ENCODE peak calls at places on chromosomes 6 and 20, in six cellular contexts. H is effector memory CD4-positive, alpha-beta T cell; V is psoas muscle; L is HCT116; O is body of pancreas; S is H9. D is an unnamed sample.
A peak's percentile ranks its signal among the peaks of the same experiment; 100 is the strongest.

GRCh38 chr20:19524691-19525090 is 233.4 kb upstream of the RIN2 start:
- DNase-seq in H (no peak), L (no peak), S (no peak), O (no peak), V (no peak), D (no peak)

GRCh38 chr6:140415266-140415665 is 1040.8 kb upstream of the CITED2 start:
- DNase-seq in L (no peak), O (no peak), S (peak; percentile 30), V (no peak), H (no peak), D (no peak)

GRCh38 chr6:84410377-84410776 is 182.9 kb upstream of the CEP162 start:
- DNase-seq in L (no peak), V (no peak), S (no peak), H (no peak), O (no peak), D (no peak)

GRCh38 chr20:37567331-37567665 is 39.6 kb upstream of the BLCAP start:
- DNase-seq in O (no peak), L (no peak), V (no peak), H (no peak), S (no peak), D (no peak)

GRCh38 chr20:61047515-61047914 is 204.5 kb upstream of the CDH4 start:
- DNase-seq in V (no peak), H (no peak), L (no peak), O (no peak), S (no peak), D (no peak)

GRCh38 chr20:63448050-63448449 is 24.4 kb downstream of the KCNQ2 start:
- DNase-seq in H (no peak), V (no peak), L (no peak), O (no peak), S (no peak), D (no peak)

GRCh38 chr20:24149881-24150307 is 161.3 kb upstream of the GGTLC1 start:
- DNase-seq in S (peak; percentile 80), V (no peak), O (peak; percentile 34), H (no peak), L (no peak), D (no peak)

GRCh38 chr6:11202513-11203305 is 29.8 kb downstream of the NEDD9 start:
- DNase-seq in O (peak; percentile 53), V (no peak), L (no peak), S (peak; percentile 59), H (no peak), D (no peak)

GRCh38 chr6:145670306-145670705 is 65.0 kb downstream of the EPM2A start:
- DNase-seq in S (no peak), H (no peak), O (no peak), L (no peak), V (no peak), D (no peak)

GRCh38 chr20:32509639-32510066 is 75.5 kb downstream of the NOL4L start:
- DNase-seq in O (peak; percentile 11), V (no peak), H (peak; percentile 53), S (peak; percentile 26), L (no peak), D (peak; percentile 59)

GRCh38 chr6:29504961-29505360 is 17.2 kb upstream of the MAS1L start:
- DNase-seq in V (no peak), L (no peak), S (no peak), O (peak; percentile 27), H (no peak), D (no peak)

GRCh38 chr6:92777146-92777740 is 642.1 kb downstream of the EPHA7 start:
- DNase-seq in L (no peak), O (no peak), S (no peak), V (no peak), H (no peak), D (no peak)

GRCh38 chr6:89678531-89678930 is 40.0 kb upstream of the LYRM2 start:
- DNase-seq in V (no peak), H (no peak), O (no peak), S (no peak), L (no peak), D (no peak)

GRCh38 chr6:123338394-123338793 is 298.4 kb downstream of the TRDN start:
- DNase-seq in H (no peak), L (no peak), S (no peak), O (no peak), V (peak; percentile 53), D (no peak)

GRCh38 chr6:134247271-134247833 is 70.6 kb downstream of the SGK1 start:
- DNase-seq in L (no peak), V (no peak), S (no peak), H (peak; percentile 70), O (peak; percentile 34), D (peak; percentile 67)

GRCh38 chr20:20547876-20548266 is 164.6 kb downstream of the RALGAPA2 start:
- DNase-seq in O (no peak), S (no peak), H (no peak), L (no peak), V (no peak), D (no peak)

GRCh38 chr20:1800777-1801176 is 94.4 kb upstream of the SIRPA start:
- DNase-seq in H (no peak), L (no peak), O (no peak), S (no peak), V (no peak), D (no peak)

GRCh38 chr6:50837589-50838445 is 19.1 kb downstream of the TFAP2B start:
- DNase-seq in S (no peak), V (no peak), O (no peak), L (no peak), H (no peak), D (no peak)

GRCh38 chr6:106511274-106512047 is 117.8 kb downstream of the RTN4IP1 start:
- DNase-seq in O (peak; percentile 42), V (peak; percentile 59), H (peak; percentile 23), S (peak; percentile 58), L (no peak), D (peak; percentile 32)

GRCh38 chr6:6515691-6516607 is 72.6 kb upstream of the LY86 start:
- DNase-seq in S (no peak), L (no peak), O (no peak), V (no peak), H (no peak), D (no peak)

GRCh38 chr20:61965606-61966491 is 99.8 kb downstream of the TAF4 start:
- DNase-seq in S (peak; percentile 71), V (no peak), H (no peak), L (no peak), O (no peak), D (no peak)

GRCh38 chr6:135251964-135252429 is 70.9 kb downstream of the MYB start:
- DNase-seq in O (no peak), S (no peak), H (no peak), L (no peak), V (no peak), D (no peak)

GRCh38 chr20:36052117-36052513 is 83.7 kb downstream of the CNBD2 start:
- DNase-seq in O (no peak), V (no peak), H (no peak), S (no peak), L (no peak), D (no peak)

GRCh38 chr6:23179994-23180393 is 610.6 kb downstream of the HDGFL1 start:
- DNase-seq in O (no peak), S (no peak), L (no peak), V (no peak), H (no peak), D (no peak)

GRCh38 chr6:52116605-52116948 is 29.2 kb upstream of the PKHD1 start:
- DNase-seq in L (no peak), H (no peak), O (no peak), V (no peak), S (no peak), D (no peak)

GRCh38 chr6:155324172-155324571 is 9.9 kb upstream of the TFB1M start:
- DNase-seq in H (no peak), S (no peak), V (no peak), O (no peak), L (no peak), D (no peak)

GRCh38 chr6:157229219-157229607 is 94.1 kb downstream of the TMEM242 start:
- DNase-seq in O (no peak), H (no peak), S (no peak), L (no peak), V (no peak), D (no peak)

GRCh38 chr20:58097943-58098342 is 130.5 kb downstream of the ANKRD60 start:
- DNase-seq in L (no peak), H (no peak), V (no peak), S (no peak), O (no peak), D (no peak)
- H3K9me3 ChIP-seq in L (no peaks in the 10 kb centered on the region), H (no peaks in the 10 kb centered on the region), V (no peaks in the 10 kb centered on the region), S (no peaks in the 10 kb centered on the region), O (no peaks in the 10 kb centered on the region), D (no peaks in the 10 kb centered on the region)

DNA sequence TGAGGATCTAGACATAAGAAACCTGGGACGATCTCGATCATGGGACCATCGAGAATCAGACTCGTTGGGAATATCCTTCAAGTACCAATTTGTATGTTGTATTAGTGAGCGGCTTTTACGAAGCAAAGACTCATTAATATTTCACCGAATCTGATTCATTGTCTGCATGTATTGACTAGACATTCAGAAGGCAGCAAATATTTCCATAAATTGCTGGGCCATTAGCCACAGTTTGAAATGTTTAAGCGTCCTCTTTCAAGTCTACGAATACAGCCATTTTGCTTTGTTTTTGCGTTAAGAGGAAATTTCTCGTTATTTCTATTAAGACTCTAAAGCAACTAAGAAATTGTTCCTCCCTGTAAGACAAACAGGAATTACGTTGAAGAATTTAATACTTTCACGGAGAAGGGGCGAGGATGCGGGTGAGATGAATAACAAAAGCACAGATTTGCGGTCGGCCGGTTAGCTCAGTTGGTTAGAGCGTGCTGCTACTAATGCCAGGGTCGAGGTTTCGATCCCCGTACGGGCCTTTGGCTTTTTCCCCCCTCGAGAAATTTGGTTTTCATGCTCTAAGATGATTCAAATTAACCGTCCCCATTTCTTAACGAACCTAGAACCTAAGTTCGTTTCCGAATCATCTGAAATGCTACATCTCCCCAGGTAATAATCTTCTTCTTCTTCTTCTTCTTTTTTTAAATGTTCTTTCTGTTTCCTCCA is 18.5 kb downstream of the POM121L2 start:
- DNase-seq in V (no peak), H (no peak), L (peak; percentile 18), O (no peak), S (peak; percentile 60), D (no peak)
- H3K9me3 ChIP-seq in V (no peaks in the 10 kb centered on the region), H (peaks cover 5% of the 10 kb centered on the region), L (no peaks in the 10 kb centered on the region), O (no peaks in the 10 kb centered on the region), S (no peaks in the 10 kb centered on the region), D (peaks cover 29% of the 10 kb centered on the region)

GRCh38 chr6:132174919-132175318 is 223.7 kb upstream of the CCN2 start:
- DNase-seq in V (no peak), H (no peak), S (no peak), L (no peak), O (no peak), D (no peak)

GRCh38 chr6:132179955-132180354 is 221.3 kb downstream of the MOXD1 start:
- DNase-seq in V (no peak), S (no peak), O (no peak), L (no peak), H (no peak), D (no peak)
- H3K9me3 ChIP-seq in V (no peaks in the 10 kb centered on the region), S (no peaks in the 10 kb centered on the region), O (no peaks in the 10 kb centered on the region), L (no peaks in the 10 kb centered on the region), H (peaks cover under 1% of the 10 kb centered on the region), D (no peaks in the 10 kb centered on the region)

DNA sequence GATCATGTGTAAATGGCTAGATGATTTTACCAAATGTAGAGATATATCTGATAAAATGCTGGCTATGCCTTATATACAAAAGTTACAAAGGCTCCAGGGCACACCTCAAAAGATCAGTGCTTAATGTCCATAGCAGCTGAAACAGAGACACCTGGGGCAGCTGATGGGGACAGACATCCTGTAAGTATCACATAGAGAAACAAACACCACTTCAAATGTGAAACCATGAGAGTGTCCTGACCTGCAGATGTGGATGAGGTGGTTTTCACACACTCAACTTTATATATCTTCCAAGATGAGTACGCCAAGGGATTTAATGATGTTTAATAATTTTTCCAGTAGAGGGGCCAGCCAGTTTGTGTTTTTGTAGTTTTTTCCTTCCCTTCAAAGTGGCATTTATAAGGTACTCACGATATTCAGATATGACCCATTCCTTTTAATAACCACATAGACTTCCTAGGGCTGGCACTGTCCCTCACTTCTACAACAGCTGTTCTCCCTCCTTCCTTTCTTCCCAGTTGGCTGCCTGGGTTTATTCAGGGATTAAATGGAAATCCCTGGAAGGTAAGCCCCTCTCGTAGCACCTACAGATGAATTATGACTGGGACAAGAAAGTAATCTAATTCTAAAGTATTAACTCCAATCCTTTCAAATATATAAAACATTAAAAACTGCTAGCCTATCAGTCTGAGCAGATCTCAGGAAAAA is 50.3 kb upstream of the MCM9 start:
- DNase-seq in V (no peak), H (no peak), S (no peak), O (no peak), L (no peak), D (no peak)
- H3K9me3 ChIP-seq in V (no peaks in the 10 kb centered on the region), H (no peaks in the 10 kb centered on the region), S (no peaks in the 10 kb centered on the region), O (no peaks in the 10 kb centered on the region), L (no peaks in the 10 kb centered on the region), D (no peaks in the 10 kb centered on the region)

D was measured in T-helper 17 cell.